ENCODE peak calls at places on chromosomes 6 and 20, in nine cellular contexts. U is mammary epithelial cell, M is GM23338, L is PC-9, K is PC-3, B is neural progenitor cell, P is hepatocyte, O is fibroblast of lung, J is GM12878. Y is an unnamed sample. For H3K4me1, the result is how much of the 10 kb centered on the place peaks cover.

GRCh38 chr6:79570129-79570801 is 33.0 kb upstream of the LCA5 start:
- DNase-seq in O (peak), L (peak), P (peak), B (no peak), K (peak), M (peak), U (peak), J (no peak), Y (peak)

GRCh38 chr6:116111552-116112528 is 11.2 kb downstream of the NT5DC1 start:
- DNase-seq in O (peak), L (no peak), M (peak), J (no peak), U (peak), B (peak), K (peak), P (peak), Y (peak)

GRCh38 chr6:43983632-43984031 is 143.6 kb downstream of the MRPL14 start:
- DNase-seq in J (no peak), O (no peak), P (no peak), L (no peak), M (no peak), B (no peak), U (no peak), K (no peak), Y (no peak)

GRCh38 chr20:25541676-25542075 is 43.7 kb downstream of the NINL start:
- DNase-seq in K (no peak), J (no peak), O (peak), M (no peak), L (no peak), B (no peak), P (no peak), U (no peak), Y (peak)

GRCh38 chr6:6918216-6918983 is 189.4 kb upstream of the RREB1 start:
- DNase-seq in P (no peak), U (peak), O (peak), L (peak), K (peak), M (no peak), B (no peak), J (peak), Y (peak)

GRCh38 chr6:53476979-53477378 is 67.9 kb downstream of the GCLC start:
- DNase-seq in U (no peak), J (no peak), O (peak), M (no peak), P (no peak), L (no peak), B (no peak), K (no peak), Y (peak)

GRCh38 chr6:56766806-56767178 is 124.1 kb upstream of the DST start:
- DNase-seq in O (peak), B (no peak), P (no peak), M (no peak), L (peak), J (peak), K (peak), U (peak), Y (peak)

GRCh38 chr6:19602614-19603013 is 234.6 kb upstream of the ID4 start:
- DNase-seq in J (no peak), K (no peak), B (no peak), U (no peak), M (no peak), P (no peak), L (no peak), O (no peak), Y (no peak)

GRCh38 chr6:24876496-24877465 is 59.0 kb downstream of the RIPOR2 start:
- DNase-seq in P (peak), J (no peak), U (no peak), K (no peak), M (peak), O (no peak), L (no peak), B (peak), Y (no peak)

GRCh38 chr20:16929756-16930155 is 181.6 kb downstream of the OTOR start:
- DNase-seq in M (no peak), P (no peak), O (peak), U (peak), L (no peak), J (no peak), B (no peak), K (peak), Y (peak)

GRCh38 chr6:123997223-123997622 is 193.6 kb downstream of the NKAIN2 start:
- DNase-seq in U (no peak), B (no peak), K (no peak), P (no peak), L (no peak), M (no peak), O (no peak), J (no peak), Y (no peak)

GRCh38 chr6:31307669-31308049 is 35.8 kb upstream of the HLA-C start:
- DNase-seq in B (no peak), J (no peak), O (no peak), K (no peak), L (no peak), M (no peak), P (no peak), U (no peak), Y (no peak)

GRCh38 chr6:45991189-45991588 is 24.5 kb downstream of the CLIC5 start:
- DNase-seq in U (no peak), J (no peak), B (peak), O (no peak), L (no peak), P (no peak), M (peak), K (no peak), Y (no peak)

GRCh38 chr20:58854638-58855471 is 2.3 kb downstream of the GNAS start:
- DNase-seq in K (no peak), O (no peak), B (peak), U (no peak), P (no peak), L (no peak), J (no peak), M (peak), Y (peak)

GRCh38 chr6:112480551-112480950 is 133.4 kb downstream of the RFPL4B start:
- DNase-seq in M (no peak), L (peak), O (peak), J (no peak), U (peak), B (no peak), K (peak), P (no peak), Y (peak)

GRCh38 chr20:13276945-13277582 is 56.0 kb downstream of the ISM1 start:
- DNase-seq in K (no peak), B (no peak), L (no peak), U (no peak), M (peak), O (no peak), J (no peak), P (no peak), Y (no peak)

GRCh38 chr6:12548526-12548925 is 168.0 kb upstream of the PHACTR1 start:
- DNase-seq in U (no peak), M (no peak), B (no peak), P (no peak), K (no peak), J (no peak), L (no peak), O (peak), Y (peak)

GRCh38 chr20:17314262-17314661 is 87.4 kb downstream of the PCSK2 start:
- DNase-seq in B (no peak), M (no peak), U (no peak), K (no peak), J (no peak), P (no peak), O (no peak), L (no peak), Y (no peak)

GRCh38 chr6:148441454-148441911 is 98.8 kb downstream of the SASH1 start:
- DNase-seq in U (peak), P (peak), B (no peak), K (peak), J (no peak), L (peak), O (peak), M (no peak), Y (peak)

GRCh38 chr6:112289039-112289566 is 34.7 kb upstream of the LAMA4 start:
- DNase-seq in L (no peak), K (no peak), B (peak), P (peak), O (peak), M (peak), J (no peak), U (no peak), Y (peak)

GRCh38 chr20:46128310-46129151 is 10.4 kb downstream of the CD40 start:
- DNase-seq in J (no peak), K (no peak), U (no peak), O (peak), B (peak), P (peak), L (no peak), M (peak), Y (peak)

GRCh38 chr20:10648651-10649050 is 25.1 kb downstream of the JAG1 start:
- DNase-seq in M (no peak), K (no peak), B (no peak), P (no peak), O (peak), L (no peak), J (peak), U (no peak), Y (peak)

GRCh38 chr6:6857528-6857927 is 250.2 kb upstream of the RREB1 start:
- DNase-seq in B (no peak), M (no peak), L (no peak), J (no peak), P (no peak), U (no peak), O (no peak), K (no peak), Y (no peak)

GRCh38 chr6:21931641-21932335 is 338.2 kb downstream of the SOX4 start:
- DNase-seq in K (no peak), L (peak), U (peak), B (no peak), J (no peak), P (no peak), M (no peak), O (peak), Y (peak)

GRCh38 chr6:169035381-169036280 is 218.0 kb downstream of the THBS2 start:
- DNase-seq in J (no peak), O (peak), M (no peak), P (peak), K (peak), U (peak), B (no peak), L (no peak), Y (peak)

GRCh38 chr20:17849901-17850673 is 118.5 kb downstream of the SNX5 start:
- DNase-seq in P (peak), O (peak), J (no peak), K (peak), L (peak), M (no peak), B (no peak), U (peak), Y (peak)

GRCh38 chr6:68559052-68559451 is 76.0 kb upstream of the ADGRB3 start:
- DNase-seq in B (no peak), L (no peak), K (peak), M (peak), U (no peak), O (no peak), P (no peak), J (no peak), Y (no peak)

GRCh38 chr6:69116658-69117057 is 481.6 kb downstream of the ADGRB3 start:
- DNase-seq in U (no peak), O (no peak), B (no peak), M (no peak), K (no peak), J (no peak), L (no peak), P (no peak), Y (no peak)

GRCh38 chr6:56843476-56844349 is 111.2 kb upstream of the BEND6 start:
- DNase-seq in O (peak), K (peak), J (peak), U (peak), B (peak), L (peak), M (peak), P (peak), Y (peak)

GRCh38 chr6:137872071-137872470 is 5.0 kb downstream of the TNFAIP3 start:
- DNase-seq in K (peak), O (peak), L (peak), U (peak), P (no peak), B (no peak), M (no peak), J (no peak), Y (peak)

GRCh38 chr20:45768479-45768878 is 23.2 kb downstream of the WFDC3 start:
- DNase-seq in B (no peak), U (no peak), J (no peak), K (no peak), L (no peak), O (no peak), M (no peak), P (no peak), Y (no peak)

DNA sequence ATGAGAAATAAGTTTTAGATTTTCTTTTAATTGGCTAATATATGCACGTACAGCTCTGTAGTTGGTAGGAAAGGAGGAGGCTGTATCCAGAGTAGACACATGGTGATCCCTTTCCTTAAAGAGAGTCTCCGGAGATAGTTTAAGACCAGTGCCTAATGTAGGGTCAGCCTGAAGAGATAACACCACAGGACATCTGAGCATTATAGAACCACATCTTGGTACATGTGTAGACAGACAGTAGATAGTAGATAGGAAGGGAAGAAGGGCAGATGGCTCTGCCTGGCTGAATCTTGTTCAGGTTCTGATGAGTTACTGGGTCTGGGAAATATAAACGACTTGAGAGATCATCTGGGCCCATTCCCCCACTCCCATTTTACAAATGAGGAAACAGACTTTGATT is 18.5 kb downstream of the CHMP4B start:
- DNase-seq in K (no peak), M (no peak), B (no peak), P (no peak), U (no peak), O (no peak), J (no peak), L (no peak), Y (no peak)
- H3K4me1 ChIP-seq in K (under half), M (under half), B (under half), P (half or more), U (under half), O (under half), J (under half), L (under half), Y (under half)

GRCh38 chr6:133889557-133890301 is 816 bp downstream of the TCF21 start:
- DNase-seq in P (peak), K (no peak), J (no peak), O (peak), U (no peak), M (peak), B (peak), L (no peak), Y (peak)
- TF ChIP-seq EZH2 in P (peak), K (no peak), J (no peak), O (no peak), U (peak), M (peak), B (peak), L (no peak), Y (no peak)

DNA sequence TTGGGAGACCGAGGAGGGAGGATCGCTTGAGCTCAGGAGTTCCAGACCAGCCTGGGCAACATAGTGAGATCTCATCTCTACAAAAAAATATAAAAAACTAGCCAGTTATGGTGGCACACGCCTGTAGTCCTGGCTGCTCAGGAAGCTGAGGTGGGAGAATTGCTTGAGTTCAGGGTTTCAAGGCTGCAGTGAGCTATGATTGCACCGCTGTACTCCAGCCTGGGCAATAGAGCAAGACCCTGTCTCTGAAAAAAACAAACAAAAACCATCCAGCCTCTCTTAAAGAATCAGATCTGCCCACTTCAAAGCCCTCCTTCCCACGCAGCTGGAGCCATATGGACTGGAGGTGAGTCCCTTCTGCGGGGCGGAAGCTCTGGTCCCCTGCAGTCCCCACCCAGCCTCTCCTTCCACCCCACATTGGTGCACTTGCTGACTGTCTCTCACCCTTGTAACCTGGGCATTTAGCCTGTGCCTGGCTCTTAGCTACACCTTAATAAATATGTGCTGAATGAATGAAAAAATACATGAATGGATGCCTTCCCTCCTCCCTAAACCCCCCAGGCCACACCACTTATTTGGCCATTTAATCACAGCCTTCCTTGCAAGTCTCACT is 7.2 kb upstream of the PARD6B start:
- DNase-seq in P (no peak), O (no peak), K (no peak), J (no peak), B (no peak), U (no peak), L (no peak), M (no peak), Y (no peak)
- H3K4me1 ChIP-seq in P (under half), O (under half), K (under half), J (under half), B (under half), U (under half), L (half or more), M (under half), Y (under half)

GRCh38 chr20:47557791-47558190 is 56.1 kb downstream of the NCOA3 start:
- DNase-seq in L (no peak), B (no peak), J (no peak), P (no peak), O (no peak), K (no peak), U (no peak), M (peak), Y (peak)

GRCh38 chr20:47557218-47557617 is 55.5 kb downstream of the NCOA3 start:
- DNase-seq in U (no peak), M (no peak), K (no peak), L (no peak), P (no peak), B (no peak), J (no peak), O (no peak), Y (no peak)

GRCh38 chr20:47558295-47558694 is 56.6 kb downstream of the NCOA3 start:
- DNase-seq in M (no peak), K (no peak), B (no peak), L (no peak), U (no peak), O (no peak), P (no peak), J (no peak), Y (peak)

GRCh38 chr20:47559141-47559540 is 57.5 kb downstream of the NCOA3 start:
- DNase-seq in B (peak), O (no peak), L (no peak), P (no peak), M (no peak), K (no peak), U (no peak), J (no peak), Y (no peak)

DNA sequence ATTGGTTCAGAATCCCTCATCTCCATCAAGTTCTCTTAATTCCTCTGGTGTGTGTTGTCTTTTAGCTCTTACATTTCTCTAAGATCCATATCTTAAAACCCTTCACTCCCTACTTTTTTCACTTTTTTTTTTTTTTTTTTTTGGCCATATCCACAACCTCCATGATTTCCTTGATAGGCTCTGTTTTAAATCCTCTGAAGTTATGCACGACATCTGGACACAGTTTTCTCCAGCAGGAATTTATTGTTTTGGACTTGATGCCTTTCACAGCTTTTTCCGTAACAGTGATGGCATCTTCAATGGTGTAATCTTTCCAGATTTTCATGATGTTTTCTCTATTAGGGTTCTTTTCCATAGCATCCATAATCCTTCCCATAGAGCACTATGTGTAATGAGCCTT is 57.0 kb downstream of the NCOA3 start:
- DNase-seq in B (no peak), P (no peak), L (no peak), M (no peak), J (no peak), O (no peak), U (no peak), K (no peak), Y (peak)
- TF ChIP-seq EZH2 in B (no peak), P (no peak), L (no peak), M (no peak), J (no peak), O (no peak), U (no peak), K (no peak), Y (no peak)

GRCh38 chr6:33692078-33692759 is 19.3 kb downstream of the UQCC2 start:
- DNase-seq in J (no peak), U (no peak), M (peak), P (no peak), L (no peak), K (peak), B (peak), O (peak), Y (no peak)
- H3K4me1 ChIP-seq in J (under half), U (under half), M (under half), P (under half), L (under half), K (half or more), B (under half), O (under half), Y (under half)